ENCODE peak calls at places on chromosomes 5 and 9, in seven cellular contexts. C is psoas muscle, O is OCI-LY7, V is heart right ventricle, Z is fibroblast of lung, U is IMR-90, W is left ventricle myocardium inferior. P is an unnamed sample.

GRCh38 chr9:124353811-124354274 is 61.4 kb downstream of the PSMB7 start:
- DNase-seq in C (no peak), O (no peak), V (no peak), Z (peak; percentile 47), U (peak; percentile 79), W (no peak), P (no peak)

GRCh38 chr9:27625751-27626628 is 52.7 kb upstream of the C9orf72 start:
- DNase-seq in C (no peak), O (no peak), V (no peak), Z (no peak), U (no peak), W (no peak), P (no peak)

GRCh38 chr9:129494113-129494789 is 126.7 kb downstream of the C9orf50 start:
- DNase-seq in C (no peak), O (no peak), V (no peak), Z (no peak), U (no peak), W (no peak), P (no peak)

GRCh38 chr5:19987594-19988345 is at the start of gene CDH18:
- DNase-seq in C (peak; percentile 35), O (no peak), V (peak; percentile 16), Z (peak; percentile 56), U (peak; percentile 38), W (peak; percentile 22), P (no peak)

GRCh38 chr9:125258832-125259534 is 2.6 kb upstream of the GAPVD1 start:
- DNase-seq in C (no peak), O (no peak), V (no peak), Z (no peak), U (no peak), W (no peak), P (no peak)

GRCh38 chr5:151406322-151406947 is 41.0 kb upstream of the SLC36A1 start:
- DNase-seq in C (no peak), O (peak; percentile 9), V (no peak), Z (no peak), U (peak; percentile 4), W (no peak), P (no peak)

GRCh38 chr9:137606005-137606601 is 617 bp downstream of the ARRDC1 start:
- DNase-seq in C (peak; percentile 54), O (no peak), V (peak; percentile 55), Z (no peak), U (no peak), W (no peak), P (no peak)

GRCh38 chr5:122906768-122907167 is 61.4 kb downstream of the SNX24 start:
- DNase-seq in C (no peak), O (no peak), V (no peak), Z (peak; percentile 15), U (peak; percentile 22), W (no peak), P (no peak)

GRCh38 chr9:112853882-112854585 is 36.6 kb downstream of the SLC46A2 start:
- DNase-seq in C (no peak), O (no peak), V (no peak), Z (no peak), U (no peak), W (no peak), P (no peak)

GRCh38 chr5:172641359-172642045 is 439 bp downstream of the NEURL1B start:
- DNase-seq in C (peak; percentile 30), O (peak; percentile 7), V (peak; percentile 49), Z (no peak), U (no peak), W (peak; percentile 41), P (no peak)

GRCh38 chr5:177147239-177147638 is 13.7 kb downstream of the NSD1 start:
- DNase-seq in C (no peak), O (no peak), V (no peak), Z (peak; percentile 54), U (peak; percentile 63), W (no peak), P (no peak)
- H3K4me1 ChIP-seq in C (peaks cover 20% of the 10 kb centered on the region), O (peaks cover 12% of the 10 kb centered on the region), V (peaks cover 13% of the 10 kb centered on the region), Z (peaks cover 3% of the 10 kb centered on the region), U (peaks cover 5% of the 10 kb centered on the region), W (peaks cover 9% of the 10 kb centered on the region), P (peaks cover 7% of the 10 kb centered on the region)

GRCh38 chr9:84875193-84875592 is 205.7 kb downstream of the NTRK2 start:
- DNase-seq in C (no peak), O (no peak), V (no peak), Z (no peak), U (no peak), W (no peak), P (no peak)
- H3K27ac ChIP-seq in C (no peak overlapping the region), O (no peak overlapping the region), V (no peak overlapping the region), Z (no peak overlapping the region), U (no peak overlapping the region), W (peak overlapping the region; percentile 60), P (peak overlapping the region; percentile 28)

DNA sequence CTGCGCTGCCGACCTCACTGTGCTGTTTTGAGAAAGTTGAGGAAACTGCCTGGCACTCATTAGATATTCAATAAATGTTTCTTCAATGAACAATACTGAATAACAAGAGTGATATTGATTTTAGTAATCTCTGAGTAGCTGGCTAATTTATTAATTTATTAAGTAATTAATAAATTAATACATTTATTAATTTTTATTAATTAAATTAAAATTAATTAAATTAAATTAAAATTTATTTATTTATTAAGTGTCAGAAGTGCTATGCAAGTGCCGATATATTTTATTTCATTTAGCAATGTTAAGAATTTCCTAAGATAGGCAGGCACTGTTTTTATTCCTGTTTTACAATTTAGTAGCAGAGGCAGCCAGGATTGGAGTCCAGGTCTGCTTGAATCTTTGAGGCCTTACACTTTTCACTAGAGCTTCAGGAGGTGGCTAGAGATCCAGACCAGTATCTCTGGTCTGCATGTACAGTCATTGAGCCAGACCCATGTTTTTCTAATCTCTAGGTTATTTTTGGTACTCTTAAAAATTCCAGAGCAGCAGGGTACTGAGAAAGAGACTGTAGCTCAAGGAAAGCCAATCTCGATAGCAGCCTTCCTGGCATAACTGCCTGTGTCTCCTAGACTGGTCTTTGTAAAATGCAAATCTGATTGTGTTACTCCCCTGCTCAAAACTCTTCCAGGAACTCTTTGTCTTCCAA is 109.2 kb downstream of the ARHGEF28 start:
- DNase-seq in C (no peak), O (no peak), V (no peak), Z (no peak), U (no peak), W (no peak), P (no peak)
- H3K36me3 ChIP-seq in C (no peaks in the 10 kb centered on the region), O (no peaks in the 10 kb centered on the region), V (no peaks in the 10 kb centered on the region), Z (no peaks in the 10 kb centered on the region), U (no peaks in the 10 kb centered on the region), W (no peaks in the 10 kb centered on the region), P (no peaks in the 10 kb centered on the region)

GRCh38 chr5:174172104-174172965 is 126.8 kb downstream of the NSG2 start:
- DNase-seq in C (no peak), O (no peak), V (no peak), Z (no peak), U (no peak), W (no peak), P (no peak)
- H3K4me1 ChIP-seq in C (no peaks in the 10 kb centered on the region), O (no peaks in the 10 kb centered on the region), V (no peaks in the 10 kb centered on the region), Z (no peaks in the 10 kb centered on the region), U (no peaks in the 10 kb centered on the region), W (no peaks in the 10 kb centered on the region), P (no peaks in the 10 kb centered on the region)

GRCh38 chr5:135842737-135843136 is 8.3 kb downstream of the SLC25A48 start:
- DNase-seq in C (no peak), O (no peak), V (no peak), Z (no peak), U (no peak), W (no peak), P (no peak)
- H3K27ac ChIP-seq in C (no peak overlapping the region), O (no peak overlapping the region), V (no peak overlapping the region), Z (no peak overlapping the region), U (no peak overlapping the region), W (no peak overlapping the region), P (no peak overlapping the region)

P was measured in right atrium auricular region.